ENCODE peak calls at places on chromosome 18, in ten cellular contexts. O is adipocyte; Q is NCI-H1105; Z is NCI-H1417; S is activated naive CD4-positive, alpha-beta T cell; J is bronchial epithelial cell; D is LHCN-M2; T is H4; A is NCI-H1092 treated with DMSO at 0.1 percent for 48 hours; X is ELF-1. V is an unnamed sample.

GRCh38 chr18:68549257-68549871 is 165.5 kb downstream of the TMX3 start:
- DNase-seq in X (no peak), O (peak), Q (no peak), S (no peak), T (peak), Z (no peak), J (no peak), D (peak), A (no peak), V (no peak)

GRCh38 chr18:66708631-66709030 is 104.7 kb upstream of the CDH19 start:
- DNase-seq in A (no peak), S (no peak), Z (no peak), T (no peak), O (no peak), D (no peak), Q (no peak), X (no peak), J (no peak), V (no peak)

GRCh38 chr18:59050661-59051057 is 89.0 kb upstream of the SEC11C start:
- DNase-seq in T (no peak), A (no peak), Q (no peak), O (no peak), S (no peak), D (no peak), J (no peak), Z (no peak), X (no peak), V (no peak)

GRCh38 chr18:42442661-42443060 is 487.6 kb downstream of the PIK3C3 start:
- DNase-seq in O (no peak), A (no peak), J (no peak), S (no peak), Q (no peak), D (no peak), T (no peak), Z (no peak), X (no peak), V (no peak)

GRCh38 chr18:47595816-47596501 is 334.5 kb downstream of the SMAD2 start:
- DNase-seq in A (peak), O (no peak), X (peak), D (no peak), S (no peak), Z (no peak), T (no peak), J (peak), Q (peak), V (no peak)

GRCh38 chr18:55256568-55257289 is 297.5 kb upstream of the CCDC68 start:
- DNase-seq in O (no peak), S (no peak), D (no peak), Z (no peak), J (peak), A (no peak), Q (no peak), T (no peak), X (no peak), V (no peak)

GRCh38 chr18:3726241-3726951 is 276.4 kb downstream of the TGIF1 start:
- DNase-seq in S (no peak), J (no peak), D (no peak), A (peak), X (no peak), Q (no peak), Z (peak), O (no peak), T (no peak), V (no peak)

GRCh38 chr18:25998461-25998860 is 92.0 kb downstream of the SS18 start:
- DNase-seq in J (peak), T (no peak), O (no peak), Q (no peak), Z (no peak), D (no peak), X (no peak), A (no peak), S (no peak), V (no peak)

GRCh38 chr18:23703057-23703986 is 14.1 kb downstream of the LAMA3 start:
- DNase-seq in O (peak), Q (no peak), A (peak), X (peak), J (peak), S (no peak), Z (peak), T (peak), D (peak), V (no peak)

GRCh38 chr18:58911766-58912165 is 47.1 kb downstream of the ZNF532 start:
- DNase-seq in J (no peak), O (peak), Q (no peak), S (no peak), Z (no peak), A (no peak), X (peak), T (no peak), D (no peak), V (no peak)

GRCh38 chr18:24763765-24764548 is 303.5 kb downstream of the HRH4 start:
- DNase-seq in T (peak), Z (no peak), S (no peak), O (no peak), Q (no peak), A (no peak), J (no peak), X (no peak), D (peak), V (no peak)

GRCh38 chr18:9418047-9418690 is 57.1 kb upstream of the RALBP1 start:
- DNase-seq in O (no peak), J (no peak), X (no peak), T (no peak), Z (no peak), S (no peak), A (no peak), Q (no peak), D (no peak), V (no peak)

GRCh38 chr18:37252854-37253396 is 312.7 kb downstream of the CELF4 start:
- DNase-seq in J (no peak), S (no peak), T (no peak), A (no peak), O (no peak), Q (no peak), D (no peak), Z (no peak), X (no peak), V (no peak)

GRCh38 chr18:49089049-49089448 is 138.3 kb upstream of the SMAD7 start:
- DNase-seq in Q (no peak), S (no peak), T (no peak), J (no peak), D (no peak), X (no peak), A (no peak), Z (no peak), O (no peak), V (no peak)

GRCh38 chr18:22223263-22223960 is 54.0 kb downstream of the GATA6 start:
- DNase-seq in X (peak), O (peak), S (no peak), J (peak), T (peak), Z (no peak), D (no peak), Q (peak), A (no peak), V (no peak)

GRCh38 chr18:24627644-24628315 is 167.3 kb downstream of the HRH4 start:
- DNase-seq in X (no peak), T (no peak), A (no peak), Z (no peak), Q (no peak), J (peak), S (no peak), O (no peak), D (peak), V (no peak)

GRCh38 chr18:50151876-50152275 is 43.1 kb downstream of the MYO5B start:
- DNase-seq in T (peak), X (no peak), J (peak), Q (no peak), Z (peak), A (no peak), O (peak), D (peak), S (no peak), V (no peak)

GRCh38 chr18:59502222-59502898 is 143.3 kb upstream of the LMAN1 start:
- DNase-seq in J (peak), X (peak), O (peak), D (peak), Q (no peak), Z (no peak), A (no peak), S (no peak), T (peak), V (no peak)

GRCh38 chr18:9684901-9685738 is 23.0 kb upstream of the RAB31 start:
- DNase-seq in Q (no peak), T (peak), A (no peak), D (peak), S (no peak), X (no peak), J (no peak), Z (no peak), O (peak), V (no peak)

GRCh38 chr18:63515279-63515678 is 26.9 kb upstream of the SERPINB12 start:
- DNase-seq in T (no peak), D (no peak), A (no peak), S (no peak), J (no peak), O (no peak), Q (no peak), X (no peak), Z (no peak), V (no peak)

GRCh38 chr18:66749030-66749429 is 145.1 kb upstream of the CDH19 start:
- DNase-seq in A (no peak), X (peak), D (no peak), O (no peak), Q (no peak), J (peak), Z (no peak), S (no peak), T (no peak), V (no peak)

V was measured in activated CD4-positive, alpha-beta T cell treated with anti-CD3 and anti-CD28 coated beads, Interleukin-2, amount 50 U/mL, for 24 hours.